ENCODE peak calls at places on chromosome 19, in six cellular contexts. One of them, this sample, is unnamed.

GRCh38 chr19:29510701-29511265 is 15.0 kb upstream of the VSTM2B start:
- DNase-seq in ELF-1: no peak
- DNase-seq in stimulated activated naive CD4-positive, alpha-beta T cell treated with Interleukin-2 at 50 U/mL for 16 hours: no peak
- DNase-seq in activated CD4-positive, alpha-beta T cell treated with anti-CD3 and anti-CD28 coated beads for 36 hours: no peak
- DNase-seq in NCI-H146: no peak
- DNase-seq in renal cortical epithelial cell: no peak
- DNase-seq in this sample: peak

GRCh38 chr19:6066661-6067646 is 43.3 kb downstream of the RFX2 start:
- DNase-seq in NCI-H146: peak
- DNase-seq in activated CD4-positive, alpha-beta T cell treated with anti-CD3 and anti-CD28 coated beads for 36 hours: peak
- DNase-seq in stimulated activated naive CD4-positive, alpha-beta T cell treated with Interleukin-2 at 50 U/mL for 16 hours: no peak
- DNase-seq in ELF-1: peak
- DNase-seq in renal cortical epithelial cell: peak
- DNase-seq in this sample: peak

GRCh38 chr19:50718255-50719118 is 1.1 kb downstream of the SHANK1 start:
- DNase-seq in activated CD4-positive, alpha-beta T cell treated with anti-CD3 and anti-CD28 coated beads for 36 hours: peak
- DNase-seq in NCI-H146: no peak
- DNase-seq in stimulated activated naive CD4-positive, alpha-beta T cell treated with Interleukin-2 at 50 U/mL for 16 hours: no peak
- DNase-seq in ELF-1: no peak
- DNase-seq in renal cortical epithelial cell: no peak
- DNase-seq in this sample: no peak

GRCh38 chr19:33675501-33676124 is 53.9 kb downstream of the CHST8 start:
- DNase-seq in activated CD4-positive, alpha-beta T cell treated with anti-CD3 and anti-CD28 coated beads for 36 hours: no peak
- DNase-seq in ELF-1: no peak
- DNase-seq in stimulated activated naive CD4-positive, alpha-beta T cell treated with Interleukin-2 at 50 U/mL for 16 hours: no peak
- DNase-seq in NCI-H146: no peak
- DNase-seq in renal cortical epithelial cell: no peak
- DNase-seq in this sample: no peak

GRCh38 chr19:15115080-15115479 is 7.9 kb downstream of the SYDE1 start:
- DNase-seq in activated CD4-positive, alpha-beta T cell treated with anti-CD3 and anti-CD28 coated beads for 36 hours: no peak
- DNase-seq in stimulated activated naive CD4-positive, alpha-beta T cell treated with Interleukin-2 at 50 U/mL for 16 hours: no peak
- DNase-seq in NCI-H146: no peak
- DNase-seq in ELF-1: no peak
- DNase-seq in renal cortical epithelial cell: no peak
- DNase-seq in this sample: no peak

GRCh38 chr19:3375221-3376088 is 9.1 kb downstream of the NFIC start:
- DNase-seq in ELF-1: no peak
- DNase-seq in activated CD4-positive, alpha-beta T cell treated with anti-CD3 and anti-CD28 coated beads for 36 hours: no peak
- DNase-seq in renal cortical epithelial cell: peak
- DNase-seq in stimulated activated naive CD4-positive, alpha-beta T cell treated with Interleukin-2 at 50 U/mL for 16 hours: no peak
- DNase-seq in NCI-H146: no peak
- DNase-seq in this sample: peak

GRCh38 chr19:55253842-55254624 is 4.8 kb downstream of the PPP6R1 start:
- DNase-seq in activated CD4-positive, alpha-beta T cell treated with anti-CD3 and anti-CD28 coated beads for 36 hours: peak
- DNase-seq in ELF-1: no peak
- DNase-seq in stimulated activated naive CD4-positive, alpha-beta T cell treated with Interleukin-2 at 50 U/mL for 16 hours: peak
- DNase-seq in renal cortical epithelial cell: no peak
- DNase-seq in NCI-H146: peak
- DNase-seq in this sample: no peak

GRCh38 chr19:31261651-31262331 is 87.4 kb downstream of the TSHZ3 start:
- DNase-seq in NCI-H146: no peak
- DNase-seq in ELF-1: no peak
- DNase-seq in activated CD4-positive, alpha-beta T cell treated with anti-CD3 and anti-CD28 coated beads for 36 hours: no peak
- DNase-seq in stimulated activated naive CD4-positive, alpha-beta T cell treated with Interleukin-2 at 50 U/mL for 16 hours: no peak
- DNase-seq in renal cortical epithelial cell: no peak
- DNase-seq in this sample: no peak

GRCh38 chr19:35675589-35676140 is 9.3 kb downstream of the UPK1A start:
- DNase-seq in ELF-1: no peak
- DNase-seq in NCI-H146: no peak
- DNase-seq in renal cortical epithelial cell: no peak
- DNase-seq in activated CD4-positive, alpha-beta T cell treated with anti-CD3 and anti-CD28 coated beads for 36 hours: no peak
- DNase-seq in stimulated activated naive CD4-positive, alpha-beta T cell treated with Interleukin-2 at 50 U/mL for 16 hours: no peak
- DNase-seq in this sample: no peak

GRCh38 chr19:58229255-58229639 is 533 bp downstream of the ZNF544 start:
- DNase-seq in activated CD4-positive, alpha-beta T cell treated with anti-CD3 and anti-CD28 coated beads for 36 hours: peak
- DNase-seq in stimulated activated naive CD4-positive, alpha-beta T cell treated with Interleukin-2 at 50 U/mL for 16 hours: no peak
- DNase-seq in renal cortical epithelial cell: peak
- DNase-seq in ELF-1: peak
- DNase-seq in NCI-H146: peak
- DNase-seq in this sample: no peak